ENCODE peak calls at places on chromosomes 4 and X, in nine cellular contexts. I, E, L, K, P, M, Y, J and X are unnamed samples.

GRCh38 chrX:15744181-15744867 is 6.3 kb downstream of the CA5B start:
- DNase-seq in I (no peak), E (no peak), L (no peak), K (no peak), P (no peak), M (no peak), Y (no peak), J (no peak), X (no peak)

GRCh38 chr4:9894604-9895361 is 113.3 kb downstream of the DRD5 start:
- DNase-seq in I (no peak), E (no peak), L (no peak), K (no peak), P (no peak), M (no peak), Y (no peak), J (no peak), X (no peak)

GRCh38 chr4:42234817-42235216 is 82.4 kb upstream of the BEND4 start:
- DNase-seq in I (no peak), E (no peak), L (no peak), K (no peak), P (no peak), M (no peak), Y (no peak), J (no peak), X (no peak)

GRCh38 chr4:120723986-120724385 is 198.5 kb downstream of the PRDM5 start:
- DNase-seq in I (no peak), E (no peak), L (no peak), K (no peak), P (peak; percentile 56), M (no peak), Y (no peak), J (no peak), X (no peak)

GRCh38 chrX:39518451-39519212 is 579.1 kb downstream of the BCOR start:
- DNase-seq in I (no peak), E (no peak), L (no peak), K (peak; percentile 65), P (no peak), M (no peak), Y (no peak), J (no peak), X (no peak)

GRCh38 chrX:153924149-153924861 is 1.8 kb downstream of the ARHGAP4 start:
- DNase-seq in I (no peak), E (peak; percentile 56), L (no peak), K (peak; percentile 57), P (peak; percentile 53), M (peak; percentile 66), Y (no peak), J (no peak), X (peak; percentile 33)

GRCh38 chr4:169050308-169050707 is 40.3 kb upstream of the CBR4 start:
- DNase-seq in I (no peak), E (no peak), L (no peak), K (no peak), P (no peak), M (no peak), Y (no peak), J (no peak), X (no peak)

GRCh38 chr4:78069859-78070258 is 12.7 kb downstream of the FRAS1 start:
- DNase-seq in I (no peak), E (no peak), L (no peak), K (no peak), P (no peak), M (no peak), Y (no peak), J (no peak), X (no peak)

GRCh38 chr4:139922625-139923024 is 231.4 kb downstream of the MAML3 start:
- DNase-seq in I (no peak), E (no peak), L (no peak), K (no peak), P (peak; percentile 77), M (no peak), Y (no peak), J (no peak), X (no peak)

GRCh38 chrX:155048997-155049619 is 21.8 kb downstream of the CMC4 start:
- DNase-seq in I (no peak), E (no peak), L (no peak), K (peak; percentile 73), P (peak; percentile 66), M (peak; percentile 55), Y (no peak), J (peak; percentile 38), X (no peak)

GRCh38 chr4:25310066-25310824 is 2.3 kb upstream of the ZCCHC4 start:
- DNase-seq in I (no peak), E (no peak), L (no peak), K (no peak), P (no peak), M (no peak), Y (no peak), J (no peak), X (peak; percentile 49)

GRCh38 chr4:2837904-2838496 is 5.6 kb upstream of the ADD1 start:
- DNase-seq in I (peak; percentile 32), E (peak; percentile 78), L (no peak), K (no peak), P (peak; percentile 59), M (peak; percentile 81), Y (no peak), J (no peak), X (no peak)

GRCh38 chr4:650461-650860 is 23.6 kb downstream of the ATP5ME start:
- DNase-seq in I (no peak), E (peak; percentile 22), L (no peak), K (no peak), P (no peak), M (no peak), Y (no peak), J (no peak), X (no peak)

GRCh38 chr4:108849611-108850406 is 87.0 kb upstream of the ETNPPL start:
- DNase-seq in I (no peak), E (no peak), L (peak; percentile 42), K (no peak), P (peak; percentile 77), M (peak; percentile 86), Y (no peak), J (no peak), X (peak; percentile 24)

DNA sequence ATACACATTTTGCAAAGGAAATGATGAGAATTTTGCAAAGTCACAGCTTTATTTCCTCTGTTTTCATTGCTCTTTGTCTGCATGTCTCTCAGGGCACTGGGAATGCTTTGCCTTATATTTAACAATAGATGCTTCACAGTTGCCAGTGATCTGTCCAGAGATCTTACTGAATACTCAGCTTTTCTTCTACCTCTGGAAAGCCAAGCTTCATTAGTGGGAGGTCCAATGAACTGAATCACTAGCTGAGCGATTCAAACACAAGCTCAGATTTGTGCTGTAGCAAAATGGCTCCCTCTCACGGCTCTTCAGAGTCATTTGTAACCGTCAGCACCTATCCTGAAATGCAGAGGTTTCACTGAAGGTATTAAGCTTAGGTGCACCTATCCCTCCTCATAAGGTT is 138.9 kb downstream of the DCLK2 start:
- DNase-seq in I (no peak), E (no peak), L (no peak), K (peak; percentile 68), P (peak; percentile 72), M (no peak), Y (no peak), J (no peak), X (no peak)
- TF ChIP-seq CTCF in I (no peak), E (no peak), L (no peak), K (peak; percentile 42), P (peak; percentile 46), M (no peak), Y (peak; percentile 57), J (no peak), X (peak; percentile 30)

GRCh38 chr4:53463340-53463739 is 85.9 kb downstream of the FIP1L1 start:
- DNase-seq in I (no peak), E (no peak), L (no peak), K (no peak), P (no peak), M (no peak), Y (no peak), J (no peak), X (no peak)
- H3K36me3 ChIP-seq in I (peaks cover 51% of the 10 kb centered on the region), E (no peaks in the 10 kb centered on the region), L (no peaks in the 10 kb centered on the region), K (peaks cover 5% of the 10 kb centered on the region), P (peaks cover 2% of the 10 kb centered on the region), M (peaks cover 43% of the 10 kb centered on the region), Y (peaks cover 10% of the 10 kb centered on the region), J (no peaks in the 10 kb centered on the region), X (peaks cover 3% of the 10 kb centered on the region)

GRCh38 chrX:19593684-19594083 is 78.4 kb upstream of the MAP3K15 start:
- DNase-seq in I (peak; percentile 44), E (no peak), L (no peak), K (no peak), P (peak; percentile 71), M (peak; percentile 31), Y (no peak), J (no peak), X (no peak)
- TF ChIP-seq CTCF in I (peak; percentile 23), E (no peak), L (no peak), K (peak; percentile 30), P (peak; percentile 50), M (peak; percentile 63), Y (peak; percentile 36), J (peak; percentile 33), X (peak; percentile 41)

GRCh38 chr4:99062120-99062519 is 26.5 kb downstream of the ADH5 start:
- DNase-seq in I (no peak), E (no peak), L (no peak), K (no peak), P (no peak), M (no peak), Y (no peak), J (no peak), X (no peak)
- H3K36me3 ChIP-seq in I (peaks cover 66% of the 10 kb centered on the region), E (no peaks in the 10 kb centered on the region), L (no peaks in the 10 kb centered on the region), K (peaks cover 8% of the 10 kb centered on the region), P (peaks cover 4% of the 10 kb centered on the region), M (peaks cover 58% of the 10 kb centered on the region), Y (peaks cover 16% of the 10 kb centered on the region), J (peaks cover 5% of the 10 kb centered on the region), X (peaks cover 3% of the 10 kb centered on the region)

GRCh38 chr4:183636488-183636887 is 22.5 kb downstream of the RWDD4 start:
- DNase-seq in I (no peak), E (no peak), L (peak; percentile 40), K (no peak), P (no peak), M (no peak), Y (no peak), J (no peak), X (no peak)
- TF ChIP-seq CTCF in I (no peak), E (no peak), L (no peak), K (no peak), P (no peak), M (no peak), Y (no peak), J (no peak), X (no peak)